ENCODE peak calls at places on chromosomes 6 and 20, in seven cellular contexts. T is sigmoid colon, V is upper lobe of left lung, Q is HepG2, I is heart left ventricle, O is HCT116, H is testis. E is an unnamed sample. For H3K4me1, the result is how much of the 10 kb centered on the place peaks cover.

GRCh38 chr6:75368151-75368779 is 83.7 kb upstream of the TMEM30A start:
- DNase-seq in H (peak), V (peak), Q (peak), T (peak), O (peak), I (peak), E (no peak)

GRCh38 chr20:57500941-57501340 is 24.0 kb downstream of the CTCFL start:
- DNase-seq in H (no peak), Q (no peak), I (no peak), V (no peak), O (no peak), T (no peak), E (no peak)

GRCh38 chr6:135267085-135267484 is 86.0 kb downstream of the MYB start:
- DNase-seq in Q (peak), V (no peak), I (no peak), H (no peak), O (no peak), T (no peak), E (no peak)

GRCh38 chr6:166450167-166450873 is 67.6 kb upstream of the MPC1 start:
- DNase-seq in O (no peak), I (no peak), Q (no peak), V (peak), H (no peak), T (no peak), E (no peak)

GRCh38 chr6:79672631-79673065 is 41.5 kb downstream of the SH3BGRL2 start:
- DNase-seq in V (no peak), I (no peak), T (no peak), Q (peak), O (peak), H (no peak), E (no peak)

GRCh38 chr6:20367716-20368485 is 33.8 kb upstream of the E2F3 start:
- DNase-seq in Q (no peak), T (no peak), I (no peak), V (no peak), H (no peak), O (no peak), E (no peak)

GRCh38 chr6:149335924-149336323 is 18.4 kb downstream of the TAB2 start:
- DNase-seq in O (peak), T (no peak), Q (no peak), I (no peak), H (no peak), V (no peak), E (no peak)

GRCh38 chr6:4599924-4600323 is 176.3 kb upstream of the CDYL start:
- DNase-seq in V (no peak), O (peak), T (no peak), H (no peak), Q (peak), I (no peak), E (no peak)

GRCh38 chr6:1131285-1132079 is 180.4 kb upstream of the FOXQ1 start:
- DNase-seq in Q (peak), O (no peak), H (no peak), T (no peak), V (peak), I (peak), E (no peak)

GRCh38 chr20:9180480-9181257 is 111.8 kb downstream of the PLCB4 start:
- DNase-seq in T (no peak), H (no peak), Q (no peak), I (no peak), V (no peak), O (no peak), E (no peak)

GRCh38 chr20:59042151-59042795 is at the start of gene PRELID3B:
- DNase-seq in T (peak), I (peak), Q (peak), O (no peak), H (peak), V (no peak), E (no peak)

GRCh38 chr20:8805737-8806442 is 263.0 kb upstream of the PLCB4 start:
- DNase-seq in H (no peak), O (no peak), I (no peak), V (no peak), Q (no peak), T (no peak), E (no peak)

GRCh38 chr6:118187568-118188164 is 280.6 kb downstream of the SLC35F1 start:
- DNase-seq in H (no peak), Q (no peak), I (no peak), O (no peak), T (no peak), V (no peak), E (no peak)

GRCh38 chr6:88629838-88630462 is 333.5 kb downstream of the RNGTT start:
- DNase-seq in H (no peak), V (no peak), T (no peak), Q (no peak), O (no peak), I (no peak), E (no peak)

GRCh38 chr6:83192456-83192855 is 609 bp downstream of the PGM3 start:
- DNase-seq in O (no peak), H (no peak), V (no peak), Q (no peak), T (no peak), I (no peak), E (no peak)

GRCh38 chr20:48825551-48825885 is 2.3 kb downstream of the PREX1 start:
- DNase-seq in H (no peak), V (no peak), O (no peak), I (no peak), Q (no peak), T (no peak), E (no peak)

GRCh38 chr20:61956396-61957342 is 109.0 kb downstream of the TAF4 start:
- DNase-seq in I (no peak), T (no peak), V (no peak), Q (peak), O (no peak), H (peak), E (no peak)

GRCh38 chr20:50824137-50824536 is 29.3 kb downstream of the BCAS4 start:
- DNase-seq in T (peak), O (no peak), V (peak), I (no peak), H (peak), Q (no peak), E (peak)

GRCh38 chr6:106089981-106090380 is 3.8 kb downstream of the PRDM1 start:
- DNase-seq in O (no peak), V (no peak), I (no peak), H (no peak), T (no peak), Q (no peak), E (no peak)

GRCh38 chr6:39091163-39091562 is 23.8 kb downstream of the SAYSD1 start:
- DNase-seq in I (no peak), H (no peak), Q (no peak), O (no peak), T (no peak), V (no peak), E (no peak)

GRCh38 chr6:152727507-152727906 is 23.1 kb upstream of the VIP start:
- DNase-seq in T (no peak), V (no peak), H (no peak), Q (no peak), I (no peak), O (no peak), E (no peak)

GRCh38 chr6:75611702-75612375 is 10.2 kb downstream of the SENP6 start:
- DNase-seq in V (no peak), Q (no peak), H (no peak), O (no peak), T (no peak), I (no peak), E (no peak)

GRCh38 chr6:15423286-15423957 is 177.6 kb downstream of the JARID2 start:
- DNase-seq in H (no peak), V (no peak), Q (no peak), I (no peak), O (no peak), T (no peak), E (no peak)

GRCh38 chr20:46130534-46130933 is 12.4 kb downstream of the CD40 start:
- DNase-seq in Q (no peak), H (no peak), V (no peak), I (no peak), T (peak), O (no peak), E (peak)

GRCh38 chr6:100809346-100809745 is 71.8 kb downstream of the ASCC3 start:
- DNase-seq in V (no peak), H (no peak), T (no peak), I (no peak), Q (no peak), O (no peak), E (no peak)

GRCh38 chr6:45563092-45563491 is 185.4 kb upstream of the SUPT3H start:
- DNase-seq in Q (no peak), V (no peak), O (no peak), T (no peak), I (no peak), H (no peak), E (no peak)

GRCh38 chr6:64334646-64335045 is 699.0 kb downstream of the PHF3 start:
- DNase-seq in O (no peak), Q (no peak), V (no peak), T (no peak), H (no peak), I (no peak), E (no peak)

GRCh38 chr6:125950293-125950692 is 6.3 kb upstream of the HINT3 start:
- DNase-seq in T (no peak), Q (no peak), V (no peak), I (no peak), H (no peak), O (no peak), E (no peak)

GRCh38 chr6:53107091-53107490 is 41.5 kb downstream of the GCM1 start:
- DNase-seq in I (no peak), O (no peak), T (no peak), Q (no peak), H (no peak), V (no peak), E (no peak)

GRCh38 chr6:70706491-70707123 is 38.9 kb downstream of the SMAP1 start:
- DNase-seq in H (no peak), V (no peak), O (peak), I (no peak), T (no peak), Q (peak), E (no peak)

GRCh38 chr20:42193119-42193518 is 574.9 kb upstream of the CHD6 start:
- DNase-seq in V (no peak), O (no peak), H (no peak), Q (no peak), T (no peak), I (no peak), E (no peak)

GRCh38 chr6:113651920-113652319 is 205.2 kb upstream of the MARCKS start:
- DNase-seq in Q (no peak), O (no peak), H (no peak), I (no peak), T (no peak), V (no peak), E (no peak)

GRCh38 chr6:29295623-29296022 is 5.9 kb upstream of the OR14J1 start:
- DNase-seq in T (no peak), V (no peak), I (no peak), H (no peak), O (no peak), Q (no peak), E (no peak)

GRCh38 chr6:74749211-74750142 is 456.4 kb downstream of the COL12A1 start:
- DNase-seq in V (peak), O (no peak), Q (no peak), H (no peak), I (no peak), T (no peak), E (no peak)

GRCh38 chr20:33658929-33659328 is 3.2 kb upstream of the C20orf144 start:
- DNase-seq in H (no peak), T (no peak), O (no peak), I (no peak), V (no peak), Q (no peak), E (no peak)

GRCh38 chr20:23284009-23284408 is 66.6 kb upstream of the NXT1 start:
- DNase-seq in Q (no peak), T (no peak), O (no peak), I (no peak), V (no peak), H (no peak), E (no peak)

GRCh38 chr20:10309326-10309725 is 90.7 kb downstream of the SNAP25 start:
- DNase-seq in H (no peak), O (no peak), Q (no peak), I (no peak), V (no peak), T (no peak), E (no peak)

DNA sequence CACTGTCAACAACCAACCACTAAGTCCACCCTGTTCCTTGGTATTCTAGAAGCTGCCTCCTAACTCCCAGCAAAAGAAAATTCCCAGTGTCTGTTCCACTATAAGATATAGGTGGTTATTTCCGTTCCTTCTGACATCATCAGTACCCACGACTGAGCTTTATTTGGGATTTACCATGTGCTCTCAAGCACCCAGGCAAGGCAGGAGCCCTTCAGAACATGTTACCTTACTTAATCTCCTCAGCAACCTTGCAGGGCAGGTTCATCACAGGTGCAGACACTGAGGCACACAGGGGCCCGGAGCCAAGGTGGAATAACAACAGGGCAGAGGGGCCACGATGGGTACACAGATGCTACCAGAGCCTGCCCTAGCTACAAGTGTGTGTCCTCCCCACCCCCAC is 10.8 kb downstream of the ABHD16A start:
- DNase-seq in H (no peak), V (no peak), I (no peak), O (no peak), T (no peak), Q (no peak), E (no peak)
- H3K27ac ChIP-seq in H (no peak), V (no peak), I (no peak), O (no peak), T (no peak), Q (no peak), E (no peak)

GRCh38 chr6:41561931-41562632 is 15.9 kb downstream of the FOXP4 start:
- DNase-seq in I (no peak), H (no peak), Q (no peak), O (no peak), T (no peak), V (no peak), E (no peak)
- H3K4me1 ChIP-seq in I (under half), H (under half), Q (half or more), O (under half), T (half or more), V (under half), E (under half)

DNA sequence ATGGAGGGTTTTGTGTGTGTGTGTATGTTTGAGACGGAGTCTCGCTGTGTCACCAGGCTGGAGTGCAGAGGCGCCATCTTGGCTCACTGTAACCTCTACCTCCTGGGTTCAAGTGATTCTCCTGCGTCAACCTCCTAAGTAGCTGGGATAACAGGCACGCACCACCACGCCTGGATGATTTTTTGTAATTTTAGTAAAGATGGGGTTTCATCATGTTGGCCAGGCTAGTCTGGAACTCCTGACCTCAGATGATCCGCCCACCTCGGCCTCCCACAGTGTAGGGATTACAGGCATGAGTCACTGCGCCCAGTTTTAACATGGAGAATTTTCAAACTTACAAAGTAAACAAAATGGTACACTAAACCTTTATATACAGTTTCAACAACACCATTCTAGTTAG is 22.8 kb downstream of the AMD1 start:
- DNase-seq in V (no peak), T (no peak), O (no peak), Q (no peak), I (no peak), H (no peak), E (no peak)
- TF ChIP-seq POLR2A in V (no peak), T (no peak), O (no peak), Q (no peak), I (no peak), H (no peak), E (no peak)

GRCh38 chr6:33726696-33727095 is 15.2 kb upstream of the UQCC2 start:
- DNase-seq in H (no peak), O (no peak), Q (no peak), V (no peak), T (no peak), I (no peak), E (no peak)

GRCh38 chr6:33727126-33727525 is 15.6 kb upstream of the UQCC2 start:
- DNase-seq in H (no peak), T (no peak), Q (no peak), I (no peak), O (no peak), V (no peak), E (no peak)

GRCh38 chr6:33729059-33729458 is 17.6 kb upstream of the UQCC2 start:
- DNase-seq in T (no peak), Q (no peak), O (no peak), I (no peak), V (no peak), H (no peak), E (no peak)

GRCh38 chr6:33728438-33728837 is 16.9 kb upstream of the UQCC2 start:
- DNase-seq in H (no peak), Q (no peak), I (peak), V (no peak), T (no peak), O (no peak), E (no peak)

GRCh38 chr6:33727932-33728331 is 16.4 kb upstream of the UQCC2 start:
- DNase-seq in Q (no peak), I (peak), H (no peak), V (no peak), T (no peak), O (no peak), E (no peak)
- H3K27ac ChIP-seq in Q (no peak), I (peak), H (no peak), V (no peak), T (no peak), O (no peak), E (peak)

E was measured in breast epithelium.